ENCODE peak calls at places on chromosome 5, in four cellular contexts. F, N, K and X are unnamed samples.

GRCh38 chr5:153476767-153477166 is 13.7 kb upstream of the GRIA1 start:
- DNase-seq in F (no peak), N (no peak), K (no peak), X (no peak)

GRCh38 chr5:17992296-17992695 is 358.0 kb downstream of the TAF11L14 start:
- DNase-seq in F (no peak), N (no peak), K (no peak), X (no peak)

GRCh38 chr5:2883771-2884170 is 132.3 kb upstream of the IRX2 start:
- DNase-seq in F (no peak), N (no peak), K (no peak), X (no peak)

GRCh38 chr5:132277971-132278964 is 15.9 kb upstream of the SLC22A4 start:
- DNase-seq in F (peak), N (no peak), K (no peak), X (no peak)

GRCh38 chr5:142539154-142539740 is 146.6 kb downstream of the FGF1 start:
- DNase-seq in F (no peak), N (no peak), K (no peak), X (no peak)

GRCh38 chr5:89028579-89029272 is 145.7 kb upstream of the MEF2C start:
- DNase-seq in F (no peak), N (no peak), K (no peak), X (no peak)

GRCh38 chr5:120568716-120569115 is 104.6 kb downstream of the PRR16 start:
- DNase-seq in F (no peak), N (no peak), K (no peak), X (no peak)

GRCh38 chr5:1494780-1495524 is 28.8 kb downstream of the LPCAT1 start:
- DNase-seq in F (no peak), N (no peak), K (peak), X (no peak)